ENCODE peak calls at places on chromosome 11, in four cellular contexts. W, T, C and Q are unnamed samples.

GRCh38 chr11:59158206-59159068 is 13.5 kb upstream of the DTX4 start:
- DNase-seq in W (peak; percentile 71), C (peak; percentile 79), T (no peak), Q (peak; percentile 89)

GRCh38 chr11:108835624-108836023 is 170.8 kb downstream of the DDX10 start:
- DNase-seq in W (no peak), C (no peak), T (no peak), Q (no peak)

GRCh38 chr11:11978792-11979486 is 29.5 kb downstream of the DKK3 start:
- DNase-seq in T (no peak), C (peak; percentile 75), W (no peak), Q (no peak)

GRCh38 chr11:66420671-66421476 is at the start of gene NPAS4:
- DNase-seq in T (no peak), W (no peak), C (no peak), Q (no peak)

GRCh38 chr11:24651873-24652272 is 155.0 kb downstream of the LUZP2 start:
- DNase-seq in T (no peak), C (no peak), W (no peak), Q (no peak)

GRCh38 chr11:107719557-107720304 is 7.9 kb upstream of the SLN start:
- DNase-seq in W (no peak), T (no peak), C (peak; percentile 41), Q (no peak)

GRCh38 chr11:1041936-1042608 is 5.6 kb upstream of the MUC6 start:
- DNase-seq in W (no peak), T (peak; percentile 93), C (no peak), Q (no peak)

GRCh38 chr11:108235192-108235591 is 12.3 kb downstream of the ATM start:
- DNase-seq in C (no peak), W (no peak), T (no peak), Q (no peak)

GRCh38 chr11:113674397-113674685 is 31.8 kb downstream of the TMPRSS5 start:
- DNase-seq in W (no peak), C (peak; percentile 54), T (no peak), Q (no peak)

GRCh38 chr11:8581300-8581699 is 12.7 kb downstream of the STK33 start:
- DNase-seq in T (no peak), C (peak; percentile 38), W (no peak), Q (no peak)

GRCh38 chr11:9956483-9956882 is 292.6 kb downstream of the SWAP70 start:
- DNase-seq in W (no peak), C (no peak), T (no peak), Q (no peak)

GRCh38 chr11:1570001-1570453 is 2.0 kb downstream of the DUSP8 start:
- DNase-seq in T (peak; percentile 76), W (no peak), C (no peak), Q (no peak)

GRCh38 chr11:91265946-91266345 is 958.7 kb upstream of the FAT3 start:
- DNase-seq in T (no peak), C (no peak), W (no peak), Q (no peak)

GRCh38 chr11:3021125-3021524 is 29.0 kb upstream of the NAP1L4 start:
- DNase-seq in W (no peak), T (peak; percentile 68), C (peak; percentile 45), Q (peak; percentile 80)

GRCh38 chr11:73271936-73272679 is at the start of gene P2RY6:
- DNase-seq in T (no peak), C (peak; percentile 73), W (no peak), Q (no peak)

GRCh38 chr11:35214181-35214770 is 75.3 kb downstream of the CD44 start:
- DNase-seq in C (peak; percentile 57), W (no peak), T (no peak), Q (no peak)

GRCh38 chr11:2305862-2306823 is 4.3 kb downstream of the TSPAN32 start:
- DNase-seq in T (no peak), C (peak; percentile 73), W (no peak), Q (no peak)

DNA sequence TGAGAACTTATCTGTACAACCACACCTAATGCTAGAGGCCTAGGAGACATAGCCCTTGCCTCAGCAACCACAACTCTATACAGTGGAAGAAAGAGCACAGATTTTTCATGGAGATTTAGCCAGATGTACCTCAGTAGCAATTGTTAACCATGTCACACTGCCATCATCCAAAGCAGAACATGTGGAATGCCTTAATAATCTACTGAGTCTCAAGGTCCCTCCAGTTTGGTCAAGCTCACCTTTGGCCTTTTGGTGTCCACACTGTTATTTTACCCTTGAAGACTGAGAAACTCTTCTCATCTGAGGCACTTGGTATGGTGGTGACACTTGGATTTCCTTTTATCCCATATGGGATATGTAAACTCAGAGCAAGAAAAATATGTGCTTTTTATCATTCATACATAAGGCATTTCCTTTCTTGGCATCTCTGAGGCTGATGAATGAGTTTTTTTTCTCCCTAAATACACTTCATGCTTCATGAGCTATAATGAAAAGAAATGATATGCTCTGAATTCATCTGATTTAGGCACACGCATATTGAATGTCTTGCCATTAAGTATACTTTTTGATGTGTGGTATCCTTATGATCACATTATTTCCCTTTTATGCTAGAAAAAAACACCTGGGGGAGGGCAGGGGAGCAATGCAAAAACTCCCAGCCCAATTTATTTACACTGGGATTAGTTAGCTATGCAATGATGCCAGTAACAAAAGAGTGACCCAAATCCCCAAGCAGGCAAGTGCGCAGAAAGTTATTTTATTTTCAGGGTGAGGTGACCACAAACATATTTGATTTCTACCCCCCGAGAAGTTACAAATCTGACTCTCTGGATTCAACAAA is 63.3 kb upstream of the ME3 start:
- DNase-seq in T (no peak), W (no peak), C (peak; percentile 79), Q (no peak)
- H3K27ac ChIP-seq in T (no peak overlapping the region), W (no peak overlapping the region), C (peak overlapping the region; percentile 71), Q (no peak overlapping the region)

GRCh38 chr11:55571828-55572227 is at the start of gene OR4C16:
- DNase-seq in C (no peak), W (no peak), T (no peak), Q (no peak)

GRCh38 chr11:55572548-55572947 is 620 bp downstream of the OR4C16 start:
- DNase-seq in T (no peak), C (no peak), W (no peak), Q (no peak)
- H3K27ac ChIP-seq in T (no peak overlapping the region), C (no peak overlapping the region), W (no peak overlapping the region), Q (no peak overlapping the region)

DNA sequence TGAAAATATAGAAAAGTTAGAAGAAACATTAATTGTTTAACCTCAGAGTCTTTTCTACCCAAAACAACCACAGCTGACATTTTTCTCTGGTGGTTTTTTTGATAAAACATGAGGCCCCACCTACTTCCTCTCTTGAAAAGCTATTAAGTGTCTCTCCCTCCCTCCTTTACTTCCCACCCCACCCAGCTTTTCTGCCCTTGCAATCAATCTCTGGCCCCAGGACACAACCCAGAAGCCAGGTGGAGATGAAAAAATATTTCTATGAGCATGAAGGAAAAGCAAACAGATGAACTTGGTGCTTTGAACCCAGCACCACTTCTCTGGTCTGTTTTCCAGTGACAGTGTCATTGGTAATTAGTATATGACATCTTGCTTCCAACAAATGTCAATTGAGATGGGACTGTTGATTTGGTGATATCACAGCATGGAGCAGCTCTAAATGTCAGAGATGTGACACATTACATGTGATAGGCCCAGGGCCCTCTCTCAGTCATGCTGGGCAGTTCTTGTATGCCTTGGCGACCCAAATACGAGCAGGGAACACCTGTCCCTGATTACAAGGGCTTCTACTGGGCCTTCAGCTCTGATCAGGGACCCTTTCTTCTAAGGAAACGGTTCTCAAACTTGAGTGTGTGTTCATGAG is 23.9 kb upstream of the TMPRSS13 start:
- DNase-seq in W (peak; percentile 75), T (no peak), C (no peak), Q (peak; percentile 49)
- H3K27ac ChIP-seq in W (peak overlapping the region; percentile 88), T (no peak overlapping the region), C (no peak overlapping the region), Q (no peak overlapping the region)

GRCh38 chr11:96158126-96158525 is 184.9 kb downstream of the MAML2 start:
- DNase-seq in C (no peak), W (no peak), T (no peak), Q (no peak)
- H3K27ac ChIP-seq in C (peak overlapping the region; percentile 100), W (no peak overlapping the region), T (no peak overlapping the region), Q (no peak overlapping the region)